ENCODE peak calls at places on chromosomes 11 and 22, in ten cellular contexts. F is NCI-H146, X is NCI-H1092, G is IMR-90, C is mammary epithelial cell, Y is GM23248, M is amniotic stem cell, W is nephron progenitor cell, K is foreskin fibroblast, E is fibroblast of the aortic adventitia. I is an unnamed sample.

GRCh38 chr22:28116261-28116673 is 197.2 kb upstream of the PITPNB start:
- DNase-seq in G (peak), E (peak), C (peak), W (no peak), M (peak), F (no peak), Y (peak), X (no peak), K (peak), I (peak)

GRCh38 chr11:131378931-131379330 is 8.5 kb downstream of the NTM start:
- DNase-seq in C (no peak), E (no peak), Y (no peak), K (no peak), M (no peak), X (no peak), G (no peak), W (no peak), F (no peak), I (no peak)

GRCh38 chr11:12727556-12728070 is 53.4 kb downstream of the TEAD1 start:
- DNase-seq in C (no peak), X (no peak), K (no peak), F (no peak), E (peak), Y (peak), W (no peak), G (peak), M (no peak), I (no peak)

GRCh38 chr11:40384991-40385390 is 1074.5 kb downstream of the LRRC4C start:
- DNase-seq in E (no peak), Y (peak), K (peak), X (no peak), M (peak), W (no peak), G (peak), F (no peak), C (no peak), I (peak)

GRCh38 chr11:33557201-33557600 is 143.4 kb downstream of the C11orf91 start:
- DNase-seq in K (peak), X (no peak), M (peak), C (peak), Y (peak), E (peak), G (peak), F (no peak), W (no peak), I (no peak)

GRCh38 chr11:45332486-45332934 is 46.4 kb upstream of the SYT13 start:
- DNase-seq in F (peak), X (peak), E (peak), G (peak), W (peak), C (no peak), K (peak), M (peak), Y (peak), I (peak)

GRCh38 chr22:44828193-44828592 is 75.8 kb downstream of the ARHGAP8 start:
- DNase-seq in E (no peak), K (no peak), W (peak), Y (peak), C (no peak), F (no peak), X (no peak), M (no peak), G (no peak), I (no peak)

GRCh38 chr22:25759825-25760231 is 17.8 kb downstream of the MYO18B start:
- DNase-seq in G (peak), C (peak), K (peak), M (peak), F (no peak), X (no peak), W (no peak), E (peak), Y (peak), I (peak)

GRCh38 chr11:76253416-76253815 is 47.1 kb upstream of the WNT11 start:
- DNase-seq in E (no peak), C (no peak), M (no peak), Y (no peak), F (no peak), W (no peak), X (no peak), G (no peak), K (no peak), I (no peak)

GRCh38 chr11:88435405-88435804 is 97.9 kb upstream of the CTSC start:
- DNase-seq in M (no peak), G (peak), W (no peak), Y (no peak), E (no peak), X (no peak), K (peak), F (no peak), C (no peak), I (no peak)

GRCh38 chr11:11841121-11841604 is 609 bp upstream of the USP47 start:
- DNase-seq in Y (peak), E (peak), W (peak), X (peak), K (peak), C (no peak), M (no peak), G (no peak), F (peak), I (peak)

GRCh38 chr11:95593101-95593500 is 196.5 kb downstream of the FAM76B start:
- DNase-seq in F (no peak), G (peak), C (no peak), W (no peak), M (no peak), E (peak), K (peak), X (no peak), Y (peak), I (no peak)

GRCh38 chr11:45205978-45206377 is 59.5 kb downstream of the PRDM11 start:
- DNase-seq in G (no peak), Y (no peak), K (no peak), X (no peak), C (no peak), E (no peak), W (no peak), M (no peak), F (no peak), I (no peak)

GRCh38 chr22:42275970-42276369 is 5.5 kb upstream of the TCF20 start:
- DNase-seq in F (no peak), Y (no peak), E (no peak), G (no peak), M (no peak), W (no peak), X (no peak), K (no peak), C (no peak), I (no peak)